ENCODE peak calls at places on chromosomes 3 and 15, in six cellular contexts. One of them, this sample, is unnamed.

GRCh38 chr3:195076981-195077610 is 193.9 kb downstream of the XXYLT1 start:
- DNase-seq in esophagus muscularis mucosa: no peak
- DNase-seq in sigmoid colon: peak; percentile 58
- DNase-seq in heart right ventricle: no peak
- DNase-seq in PC-3: no peak
- DNase-seq in spleen: peak; percentile 67
- DNase-seq in this sample: no peak

GRCh38 chr3:120673116-120673515 is 8.9 kb downstream of the HGD start:
- DNase-seq in esophagus muscularis mucosa: peak; percentile 81
- DNase-seq in sigmoid colon: no peak
- DNase-seq in heart right ventricle: no peak
- DNase-seq in PC-3: no peak
- DNase-seq in spleen: no peak
- DNase-seq in this sample: no peak

GRCh38 chr3:65030847-65031463 is 343.2 kb upstream of the ADAMTS9 start:
- DNase-seq in esophagus muscularis mucosa: no peak
- DNase-seq in sigmoid colon: no peak
- DNase-seq in heart right ventricle: no peak
- DNase-seq in PC-3: peak; percentile 8
- DNase-seq in spleen: no peak
- DNase-seq in this sample: peak; percentile 76

GRCh38 chr15:32878849-32879795 is 161.3 kb downstream of the GREM1 start:
- DNase-seq in esophagus muscularis mucosa: no peak
- DNase-seq in sigmoid colon: no peak
- DNase-seq in heart right ventricle: no peak
- DNase-seq in PC-3: no peak
- DNase-seq in spleen: no peak
- DNase-seq in this sample: no peak

GRCh38 chr3:168054447-168054846 is 41.3 kb downstream of the GOLIM4 start:
- DNase-seq in esophagus muscularis mucosa: no peak
- DNase-seq in sigmoid colon: no peak
- DNase-seq in heart right ventricle: no peak
- DNase-seq in PC-3: no peak
- DNase-seq in spleen: no peak
- DNase-seq in this sample: no peak

GRCh38 chr3:56135941-56136340 is 332.3 kb downstream of the ERC2 start:
- DNase-seq in esophagus muscularis mucosa: no peak
- DNase-seq in sigmoid colon: no peak
- DNase-seq in heart right ventricle: no peak
- DNase-seq in PC-3: no peak
- DNase-seq in spleen: no peak
- DNase-seq in this sample: no peak

GRCh38 chr15:45522179-45522930 is at the start of gene SLC30A4:
- DNase-seq in esophagus muscularis mucosa: no peak
- DNase-seq in sigmoid colon: peak; percentile 86
- DNase-seq in heart right ventricle: peak; percentile 54
- DNase-seq in PC-3: peak; percentile 38
- DNase-seq in spleen: peak; percentile 93
- DNase-seq in this sample: no peak

GRCh38 chr3:150309557-150309956 is 98.5 kb upstream of the TSC22D2 start:
- DNase-seq in esophagus muscularis mucosa: no peak
- DNase-seq in sigmoid colon: no peak
- DNase-seq in heart right ventricle: no peak
- DNase-seq in PC-3: peak; percentile 72
- DNase-seq in spleen: no peak
- DNase-seq in this sample: no peak

GRCh38 chr3:114624676-114625181 is 330.9 kb downstream of the TIGIT start:
- DNase-seq in esophagus muscularis mucosa: peak; percentile 97
- DNase-seq in sigmoid colon: peak; percentile 98
- DNase-seq in heart right ventricle: peak; percentile 94
- DNase-seq in PC-3: peak; percentile 70
- DNase-seq in spleen: peak; percentile 83
- DNase-seq in this sample: peak; percentile 98

GRCh38 chr3:154025007-154025406 is 96.2 kb upstream of the ARHGEF26 start:
- DNase-seq in esophagus muscularis mucosa: no peak
- DNase-seq in sigmoid colon: no peak
- DNase-seq in heart right ventricle: no peak
- DNase-seq in PC-3: no peak
- DNase-seq in spleen: no peak
- DNase-seq in this sample: no peak

GRCh38 chr15:95129589-95129988 is 898.2 kb downstream of the MCTP2 start:
- DNase-seq in esophagus muscularis mucosa: no peak
- DNase-seq in sigmoid colon: peak; percentile 73
- DNase-seq in heart right ventricle: peak; percentile 50
- DNase-seq in PC-3: no peak
- DNase-seq in spleen: no peak
- DNase-seq in this sample: no peak

GRCh38 chr3:120214161-120214560 is 70.9 kb downstream of the GPR156 start:
- DNase-seq in esophagus muscularis mucosa: no peak
- DNase-seq in sigmoid colon: no peak
- DNase-seq in heart right ventricle: no peak
- DNase-seq in PC-3: peak; percentile 44
- DNase-seq in spleen: no peak
- DNase-seq in this sample: no peak

GRCh38 chr15:41971089-41971892 is 1.1 kb downstream of the EHD4 start:
- DNase-seq in esophagus muscularis mucosa: no peak
- DNase-seq in sigmoid colon: peak; percentile 79
- DNase-seq in heart right ventricle: peak; percentile 73
- DNase-seq in PC-3: peak; percentile 82
- DNase-seq in spleen: peak; percentile 90
- DNase-seq in this sample: no peak

GRCh38 chr3:149967067-149967685 is 3.5 kb downstream of the PFN2 start:
- DNase-seq in esophagus muscularis mucosa: no peak
- DNase-seq in sigmoid colon: no peak
- DNase-seq in heart right ventricle: no peak
- DNase-seq in PC-3: peak; percentile 84
- DNase-seq in spleen: no peak
- DNase-seq in this sample: no peak

GRCh38 chr3:84245779-84246178 is 713.0 kb upstream of the CADM2 start:
- DNase-seq in esophagus muscularis mucosa: no peak
- DNase-seq in sigmoid colon: no peak
- DNase-seq in heart right ventricle: no peak
- DNase-seq in PC-3: no peak
- DNase-seq in spleen: no peak
- DNase-seq in this sample: no peak
- TF ChIP-seq CTCF in esophagus muscularis mucosa: no peak
- TF ChIP-seq CTCF in sigmoid colon: no peak
- TF ChIP-seq CTCF in heart right ventricle: no peak
- TF ChIP-seq CTCF in PC-3: no peak
- TF ChIP-seq CTCF in spleen: no peak
- TF ChIP-seq CTCF in this sample: no peak

GRCh38 chr3:48596676-48597407 is 1.7 kb upstream of the COL7A1 start:
- DNase-seq in esophagus muscularis mucosa: no peak
- DNase-seq in sigmoid colon: no peak
- DNase-seq in heart right ventricle: no peak
- DNase-seq in PC-3: no peak
- DNase-seq in spleen: no peak
- DNase-seq in this sample: no peak
- H3K27me3 ChIP-seq in esophagus muscularis mucosa: no peaks in the 10 kb centered on the region
- H3K27me3 ChIP-seq in sigmoid colon: peaks cover 15% of the 10 kb centered on the region
- H3K27me3 ChIP-seq in heart right ventricle: no peaks in the 10 kb centered on the region
- H3K27me3 ChIP-seq in PC-3: no peaks in the 10 kb centered on the region
- H3K27me3 ChIP-seq in spleen: peaks cover 26% of the 10 kb centered on the region
- H3K27me3 ChIP-seq in this sample: no peaks in the 10 kb centered on the region

DNA sequence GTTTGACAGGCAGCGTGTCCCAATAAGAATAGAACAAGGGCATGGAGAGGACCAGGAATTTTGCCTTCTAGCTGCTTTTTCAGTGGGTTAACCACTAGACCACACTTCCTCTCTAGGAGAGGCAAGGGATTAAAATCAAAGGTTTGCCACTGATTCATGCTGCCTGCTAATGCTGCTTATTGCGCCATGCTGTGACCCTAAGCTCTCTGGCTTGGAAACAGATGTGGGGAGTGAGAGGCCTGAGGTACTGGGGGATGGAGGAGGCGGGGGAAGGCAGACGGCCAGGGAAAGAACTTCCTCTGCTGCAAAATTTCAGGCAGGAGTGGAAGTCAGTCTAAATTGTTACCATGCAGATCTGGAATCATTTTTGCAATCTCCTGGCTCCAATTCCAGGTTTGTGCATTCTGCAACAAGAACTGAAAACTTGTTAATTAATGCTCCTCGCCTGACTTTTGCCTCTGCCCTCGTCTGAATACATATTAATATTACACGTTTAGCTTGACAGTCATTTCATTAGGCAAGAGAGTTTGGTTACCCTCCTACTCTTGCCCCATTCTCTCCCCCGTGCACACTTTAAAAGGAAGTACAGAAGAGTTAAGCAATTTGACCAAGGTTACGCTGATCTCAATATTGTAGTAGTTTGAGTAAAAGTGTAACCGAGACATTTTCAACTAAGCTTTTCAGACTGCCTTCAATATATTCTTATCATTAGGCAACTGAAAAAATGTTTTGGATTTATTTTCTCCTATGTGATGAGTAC is 121.7 kb upstream of the SPRED1 start:
- DNase-seq in esophagus muscularis mucosa: peak; percentile 96
- DNase-seq in sigmoid colon: peak; percentile 95
- DNase-seq in heart right ventricle: peak; percentile 82
- DNase-seq in PC-3: peak; percentile 92
- DNase-seq in spleen: no peak
- DNase-seq in this sample: peak; percentile 69
- H3K4me3 ChIP-seq in esophagus muscularis mucosa: peak overlapping the region; percentile 31
- H3K4me3 ChIP-seq in sigmoid colon: no peak overlapping the region
- H3K4me3 ChIP-seq in heart right ventricle: no peak overlapping the region
- H3K4me3 ChIP-seq in PC-3: peak overlapping the region; percentile 63
- H3K4me3 ChIP-seq in spleen: no peak overlapping the region
- H3K4me3 ChIP-seq in this sample: no peak overlapping the region

DNA sequence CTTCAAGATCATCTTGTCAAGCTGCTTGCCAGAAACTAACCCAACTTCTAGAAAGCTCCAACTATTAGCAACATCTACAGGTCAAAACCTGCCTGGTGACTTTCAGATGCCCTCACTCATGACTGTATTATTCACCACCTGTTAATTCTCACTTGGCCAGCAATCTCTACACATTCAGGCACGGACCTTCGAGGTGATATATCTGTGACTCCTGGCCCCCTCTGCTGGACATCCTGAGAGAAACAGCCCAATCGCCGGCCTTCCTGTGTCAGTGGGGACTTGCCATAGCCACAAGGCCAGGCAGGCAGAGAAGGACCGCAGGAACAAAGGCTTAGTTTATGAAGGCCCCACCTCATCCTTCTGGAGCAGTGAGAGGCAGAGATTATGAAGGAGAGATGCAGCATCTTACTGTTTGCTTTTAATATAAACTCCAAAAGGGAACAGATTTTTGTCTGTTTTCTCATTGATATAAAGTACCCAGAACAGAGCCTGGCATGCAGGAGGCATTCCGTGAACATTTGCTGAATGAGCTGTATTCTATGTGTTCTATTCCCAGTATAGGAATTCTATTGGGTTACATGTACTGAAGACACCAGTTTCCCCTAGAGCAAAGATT is 24.4 kb upstream of the OCA2 start:
- DNase-seq in esophagus muscularis mucosa: no peak
- DNase-seq in sigmoid colon: no peak
- DNase-seq in heart right ventricle: peak; percentile 51
- DNase-seq in PC-3: peak; percentile 85
- DNase-seq in spleen: no peak
- DNase-seq in this sample: peak; percentile 44
- TF ChIP-seq CTCF in esophagus muscularis mucosa: peak; percentile 49
- TF ChIP-seq CTCF in sigmoid colon: peak; percentile 44
- TF ChIP-seq CTCF in heart right ventricle: peak; percentile 24
- TF ChIP-seq CTCF in PC-3: peak; percentile 84
- TF ChIP-seq CTCF in spleen: peak; percentile 67
- TF ChIP-seq CTCF in this sample: peak; percentile 78

This sample was measured in kidney epithelial cell.